ENCODE peak calls at places on chromosomes 3 and 15, in nine cellular contexts. A, L, Z, M, B, T, J, Q and D are unnamed samples.
A peak's percentile ranks its signal among the peaks of the same experiment; 100 is the strongest.

GRCh38 chr15:50353251-50353998 is 1.6 kb downstream of the GABPB1 start:
- DNase-seq in L (no peak), J (peak; percentile 40), M (no peak), Z (no peak), A (peak; percentile 95), Q (no peak), B (peak; percentile 87), T (no peak), D (no peak)

GRCh38 chr3:38150780-38151528 is 12.5 kb downstream of the MYD88 start:
- DNase-seq in T (peak; percentile 65), Q (no peak), J (no peak), L (no peak), M (no peak), A (no peak), B (no peak), Z (no peak), D (no peak)

GRCh38 chr3:46942079-46942478 is 34.5 kb downstream of the CCDC12 start:
- DNase-seq in J (no peak), B (no peak), M (no peak), Q (no peak), A (no peak), Z (no peak), T (no peak), L (no peak), D (no peak)

GRCh38 chr15:58551764-58552504 is 120.1 kb downstream of the LIPC start:
- DNase-seq in M (no peak), L (no peak), Z (peak; percentile 40), A (peak; percentile 96), J (no peak), T (peak; percentile 53), B (peak; percentile 95), Q (no peak), D (no peak)

GRCh38 chr3:48685293-48685602 is 467 bp downstream of the NCKIPSD start:
- DNase-seq in Q (no peak), T (no peak), B (no peak), M (no peak), L (no peak), Z (no peak), A (no peak), J (no peak), D (no peak)

GRCh38 chr3:126865736-126866135 is 117.2 kb upstream of the PLXNA1 start:
- DNase-seq in B (no peak), A (no peak), T (no peak), L (no peak), M (no peak), J (no peak), Z (no peak), Q (no peak), D (no peak)

GRCh38 chr15:49624046-49624445 is 3.2 kb downstream of the DTWD1 start:
- DNase-seq in M (no peak), A (peak; percentile 44), Q (no peak), T (no peak), L (no peak), Z (no peak), J (no peak), B (peak; percentile 47), D (no peak)

GRCh38 chr3:122415762-122416654 is at the start of gene WDR5B:
- DNase-seq in B (peak; percentile 98), Q (peak; percentile 94), L (peak; percentile 99), J (peak; percentile 98), Z (peak; percentile 97), A (peak; percentile 96), T (peak; percentile 99), M (peak; percentile 97), D (peak; percentile 98)

GRCh38 chr15:85116925-85117646 is 135.4 kb downstream of the PDE8A start:
- DNase-seq in M (no peak), A (peak; percentile 38), Z (no peak), T (no peak), Q (no peak), J (no peak), L (no peak), B (no peak), D (no peak)

GRCh38 chr3:8651418-8652322 is 7.1 kb upstream of the SSUH2 start:
- DNase-seq in B (no peak), M (no peak), L (no peak), Q (no peak), Z (no peak), A (no peak), J (no peak), T (no peak), D (no peak)

GRCh38 chr3:159266779-159267178 is 464.9 kb downstream of the MFSD1 start:
- DNase-seq in Z (no peak), T (peak; percentile 90), M (no peak), Q (no peak), L (peak; percentile 59), A (peak; percentile 6), B (peak; percentile 40), J (peak; percentile 20), D (no peak)

GRCh38 chr15:89904519-89904918 is 8.2 kb downstream of the ARPIN start:
- DNase-seq in L (no peak), Z (no peak), B (no peak), A (no peak), M (no peak), Q (no peak), J (no peak), T (no peak), D (peak; percentile 80)

DNA sequence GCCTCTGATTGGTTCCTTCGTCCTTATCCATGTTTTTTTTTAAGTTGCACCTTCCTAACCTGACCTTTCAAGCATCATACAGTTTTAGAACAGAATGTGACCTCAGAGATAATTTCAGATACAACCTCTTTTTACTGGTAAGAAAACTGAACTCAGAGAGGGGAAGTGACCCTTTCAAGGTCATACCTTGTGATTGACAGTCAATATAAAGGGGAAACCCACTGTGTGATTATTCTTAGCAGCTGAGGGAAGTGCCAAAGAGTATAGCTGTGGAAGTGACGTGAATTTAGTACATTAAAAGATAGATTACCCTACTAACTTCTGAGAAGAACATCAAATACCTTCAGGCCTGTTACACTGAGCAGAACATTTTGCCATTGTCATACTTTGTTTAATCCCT is 319.4 kb downstream of the NEK10 start:
- DNase-seq in T (no peak), L (no peak), Z (no peak), J (no peak), B (no peak), A (no peak), M (no peak), Q (no peak), D (no peak)
- H3K9me3 ChIP-seq in T (peaks cover 46% of the 10 kb centered on the region), L (peaks cover 2% of the 10 kb centered on the region), Z (peaks cover 4% of the 10 kb centered on the region), J (no peaks in the 10 kb centered on the region), B (no peaks in the 10 kb centered on the region), A (no peaks in the 10 kb centered on the region), M (peaks cover 5% of the 10 kb centered on the region), Q (peaks cover 30% of the 10 kb centered on the region), D (peaks cover 12% of the 10 kb centered on the region)

GRCh38 chr15:87561641-87562040 is 694.9 kb downstream of the NTRK3 start:
- DNase-seq in L (no peak), Z (no peak), J (no peak), A (no peak), B (no peak), T (no peak), Q (no peak), M (no peak), D (no peak)

GRCh38 chr15:87566236-87566635 is 690.3 kb downstream of the NTRK3 start:
- DNase-seq in J (no peak), B (no peak), A (no peak), Q (no peak), T (no peak), Z (no peak), M (no peak), L (no peak), D (no peak)

GRCh38 chr15:87563840-87564239 is 692.7 kb downstream of the NTRK3 start:
- DNase-seq in L (no peak), A (no peak), Z (no peak), M (no peak), J (no peak), Q (no peak), T (no peak), B (no peak), D (no peak)

GRCh38 chr15:87564666-87565065 is 691.9 kb downstream of the NTRK3 start:
- DNase-seq in L (no peak), M (no peak), Q (no peak), Z (no peak), T (no peak), A (no peak), B (no peak), J (no peak), D (no peak)

DNA sequence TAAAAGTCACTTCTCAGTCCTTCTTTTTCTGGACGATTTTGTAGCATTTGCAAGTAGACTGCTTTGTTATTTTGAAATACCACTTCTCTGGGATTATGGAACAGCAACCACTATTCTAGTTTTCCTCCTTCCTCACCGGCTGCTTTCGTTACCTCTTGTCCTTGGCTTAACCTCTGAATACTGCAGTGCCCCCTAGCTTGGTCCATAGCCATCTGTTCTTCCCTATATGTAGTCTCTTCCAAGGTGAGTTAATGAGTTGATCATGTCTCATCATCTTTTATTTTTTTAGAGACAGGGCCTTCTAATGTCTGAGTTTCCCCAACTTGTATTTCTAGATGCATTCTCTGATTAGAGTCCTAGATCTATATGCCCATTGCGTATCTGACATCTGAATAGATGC is 694.3 kb downstream of the NTRK3 start:
- DNase-seq in T (no peak), A (no peak), L (no peak), J (no peak), Z (no peak), Q (no peak), M (no peak), B (no peak), D (no peak)
- H3K9me3 ChIP-seq in T (no peaks in the 10 kb centered on the region), A (peaks cover 11% of the 10 kb centered on the region), L (no peaks in the 10 kb centered on the region), J (no peaks in the 10 kb centered on the region), Z (no peaks in the 10 kb centered on the region), Q (no peaks in the 10 kb centered on the region), M (no peaks in the 10 kb centered on the region), B (no peaks in the 10 kb centered on the region), D (no peaks in the 10 kb centered on the region)

DNA sequence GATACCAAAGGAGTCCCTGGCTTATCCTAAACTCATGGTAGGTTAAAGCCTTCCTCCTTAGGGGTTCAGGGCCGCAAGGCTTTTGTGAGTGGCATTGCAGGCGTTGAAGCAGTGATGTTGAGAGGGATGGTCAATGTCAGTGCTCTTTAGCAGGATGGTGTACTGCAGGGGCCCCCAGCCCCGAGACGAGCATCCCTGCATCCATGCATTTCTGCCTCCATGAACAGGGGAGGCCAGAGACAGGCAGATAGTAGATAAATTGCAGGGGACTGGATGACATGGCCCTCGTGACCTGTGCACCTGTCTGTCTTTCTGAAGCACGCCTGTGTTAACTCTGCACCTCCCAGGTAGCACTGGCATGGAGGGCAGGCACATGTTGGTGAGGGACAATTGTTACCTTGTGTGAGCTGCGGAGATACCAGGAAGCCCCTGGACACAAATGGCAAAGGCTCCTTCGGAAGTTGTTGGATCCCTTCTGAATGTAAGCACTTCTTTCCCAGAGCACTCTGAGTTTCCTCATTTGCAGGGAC is 133.5 kb downstream of the SNRPN start:
- DNase-seq in M (no peak), T (peak; percentile 18), A (no peak), B (no peak), L (no peak), Q (no peak), Z (no peak), J (no peak), D (no peak)
- H3K9me3 ChIP-seq in M (peaks cover 96% of the 10 kb centered on the region), T (peaks cover 29% of the 10 kb centered on the region), A (peaks cover 72% of the 10 kb centered on the region), B (no peaks in the 10 kb centered on the region), L (peaks cover 30% of the 10 kb centered on the region), Q (peaks cover 100% of the 10 kb centered on the region), Z (peaks cover 100% of the 10 kb centered on the region), J (no peaks in the 10 kb centered on the region), D (peaks cover 87% of the 10 kb centered on the region)

DNA sequence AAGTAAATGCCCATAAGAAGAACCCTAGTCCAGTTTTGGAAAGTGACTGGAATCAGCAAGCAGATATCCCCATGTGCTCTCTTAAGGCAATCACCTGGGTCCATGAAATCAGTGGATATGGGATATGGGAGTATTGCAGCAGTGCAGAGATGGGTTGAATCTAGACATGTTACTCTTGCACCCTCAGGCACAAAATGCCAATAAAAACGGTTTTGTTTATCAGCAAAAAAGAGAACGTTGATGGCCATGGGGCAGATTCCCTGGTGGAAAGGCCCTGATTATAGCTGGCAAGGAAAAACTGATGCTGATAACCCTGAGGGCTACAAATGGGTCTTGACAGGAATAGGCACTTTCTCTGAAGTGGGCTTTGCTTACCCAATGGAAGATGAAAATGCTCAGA is 380.2 kb upstream of the SEMA6D start:
- DNase-seq in B (no peak), Q (no peak), Z (no peak), A (no peak), T (no peak), J (no peak), L (no peak), M (no peak), D (no peak)
- H3K9me3 ChIP-seq in B (no peaks in the 10 kb centered on the region), Q (no peaks in the 10 kb centered on the region), Z (no peaks in the 10 kb centered on the region), A (no peaks in the 10 kb centered on the region), T (peaks cover 20% of the 10 kb centered on the region), J (no peaks in the 10 kb centered on the region), L (no peaks in the 10 kb centered on the region), M (no peaks in the 10 kb centered on the region), D (no peaks in the 10 kb centered on the region)